ENCODE peak calls at places on chromosomes 16 and 17, in four cellular contexts. S, X, I and Q are unnamed samples.

GRCh38 chr16:2224183-2224486 is 744 bp downstream of the E4F1 start:
- DNase-seq in S (peak), X (no peak), I (no peak), Q (no peak)

GRCh38 chr17:32383926-32384434 is 34.0 kb downstream of the ZNF207 start:
- DNase-seq in S (no peak), X (no peak), I (no peak), Q (no peak)

GRCh38 chr17:44655983-44656700 is at the start of gene MEIOC:
- DNase-seq in S (peak), X (no peak), I (no peak), Q (no peak)

GRCh38 chr17:62678214-62678919 is 50.9 kb downstream of the MRC2 start:
- DNase-seq in S (no peak), X (no peak), I (no peak), Q (no peak)

GRCh38 chr16:24098896-24099295 is 157.2 kb upstream of the CACNG3 start:
- DNase-seq in S (no peak), X (no peak), I (no peak), Q (no peak)

GRCh38 chr17:47266782-47267181 is 13.2 kb downstream of the ITGB3 start:
- DNase-seq in S (no peak), X (no peak), I (no peak), Q (no peak)

GRCh38 chr16:4556112-4556511 is at the start of gene C16orf96:
- DNase-seq in S (peak), X (no peak), I (no peak), Q (no peak)

GRCh38 chr17:83058478-83059167 is 20.8 kb upstream of the METRNL start:
- DNase-seq in S (no peak), X (peak), I (no peak), Q (no peak)

GRCh38 chr16:11235703-11235991 is 20.4 kb downstream of the SOCS1 start:
- DNase-seq in S (no peak), X (no peak), I (no peak), Q (peak)

GRCh38 chr16:67555795-67556212 is 6.5 kb upstream of the CTCF start:
- DNase-seq in S (no peak), X (no peak), I (no peak), Q (no peak)

GRCh38 chr17:73289549-73290254 is 22.1 kb downstream of the CDC42EP4 start:
- DNase-seq in S (no peak), X (no peak), I (no peak), Q (no peak)

GRCh38 chr17:72373910-72374741 is 253.3 kb downstream of the SOX9 start:
- DNase-seq in S (no peak), X (no peak), I (no peak), Q (no peak)

GRCh38 chr17:79747508-79748295 is 17.0 kb downstream of the ENPP7 start:
- DNase-seq in S (no peak), X (no peak), I (no peak), Q (no peak)

GRCh38 chr16:82784567-82784956 is 157.8 kb downstream of the CDH13 start:
- DNase-seq in S (no peak), X (no peak), I (no peak), Q (no peak)

GRCh38 chr16:4936181-4936990 is 562 bp downstream of the PPL start:
- DNase-seq in S (peak), X (no peak), I (peak), Q (no peak)

GRCh38 chr17:35775583-35775982 is 14.9 kb downstream of the C17orf50 start:
- DNase-seq in S (no peak), X (no peak), I (no peak), Q (no peak)

GRCh38 chr17:41575336-41575735 is 3.5 kb upstream of the KRT9 start:
- DNase-seq in S (no peak), X (no peak), I (no peak), Q (no peak)

GRCh38 chr17:63954402-63955063 is 18.2 kb downstream of the SCN4A start:
- DNase-seq in S (no peak), X (peak), I (no peak), Q (peak)

GRCh38 chr16:24849641-24850040 is 3.9 kb downstream of the SLC5A11 start:
- DNase-seq in S (no peak), X (no peak), I (no peak), Q (no peak)

GRCh38 chr17:50191070-50192045 is 10.1 kb downstream of the COL1A1 start:
- DNase-seq in S (no peak), X (no peak), I (no peak), Q (no peak)

GRCh38 chr17:63848834-63849689 is 6.6 kb upstream of the SMARCD2 start:
- DNase-seq in S (peak), X (peak), I (peak), Q (peak)

GRCh38 chr17:75623386-75623785 is 9.8 kb upstream of the SMIM5 start:
- DNase-seq in S (no peak), X (no peak), I (no peak), Q (no peak)

GRCh38 chr16:48317614-48318013 is 67.6 kb downstream of the SIAH1 start:
- DNase-seq in S (peak), X (no peak), I (no peak), Q (no peak)

GRCh38 chr17:65401581-65401980 is 159.9 kb downstream of the AXIN2 start:
- DNase-seq in S (no peak), X (no peak), I (no peak), Q (no peak)
- H3K4me3 ChIP-seq in S (no peak), X (no peak), I (no peak), Q (no peak)

GRCh38 chr17:38967290-38967738 is at the start of gene FBXO47:
- DNase-seq in S (peak), X (peak), I (peak), Q (peak)
- TF ChIP-seq POLR2A in S (peak), X (no peak), I (no peak), Q (peak)

GRCh38 chr16:50769-51591 is 2.4 kb downstream of the POLR3K start:
- DNase-seq in S (no peak), X (no peak), I (no peak), Q (no peak)
- H3K4me3 ChIP-seq in S (no peak), X (peak), I (no peak), Q (no peak)

GRCh38 chr16:78180349-78180748 is 80.9 kb downstream of the WWOX start:
- DNase-seq in S (no peak), X (no peak), I (no peak), Q (no peak)
- TF ChIP-seq POLR2A in S (no peak), X (no peak), I (no peak), Q (no peak)

DNA sequence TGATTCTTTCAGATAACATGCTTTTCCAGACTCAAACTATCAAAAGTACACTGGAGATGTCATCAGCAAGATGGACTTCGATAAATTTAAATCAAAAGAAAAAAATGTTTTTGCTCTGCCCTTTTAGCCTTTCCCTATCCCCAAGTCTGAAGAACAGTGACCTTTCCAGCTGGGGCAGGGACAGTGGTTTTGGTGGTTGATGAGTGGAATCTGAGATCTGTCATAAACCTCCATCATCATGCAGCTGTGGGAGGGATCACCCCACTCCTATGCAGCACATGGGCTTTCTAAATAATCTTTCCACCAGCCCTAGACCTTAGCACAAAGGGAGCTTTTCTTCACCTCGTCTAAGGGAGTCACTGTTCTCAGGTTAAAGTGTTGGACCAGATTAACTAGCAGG is 869.5 kb upstream of the SOX9 start:
- DNase-seq in S (no peak), X (no peak), I (no peak), Q (no peak)
- H3K4me3 ChIP-seq in S (no peak), X (no peak), I (no peak), Q (no peak)

GRCh38 chr16:85915125-85915845 is 16.3 kb downstream of the IRF8 start:
- DNase-seq in S (no peak), X (peak), I (peak), Q (no peak)

GRCh38 chr16:85916141-85916890 is 17.4 kb downstream of the IRF8 start:
- DNase-seq in S (no peak), X (peak), I (peak), Q (no peak)

GRCh38 chr16:85913141-85913601 is 14.2 kb downstream of the IRF8 start:
- DNase-seq in S (no peak), X (peak), I (no peak), Q (no peak)

GRCh38 chr16:85913688-85914422 is 14.9 kb downstream of the IRF8 start:
- DNase-seq in S (no peak), X (peak), I (no peak), Q (no peak)

DNA sequence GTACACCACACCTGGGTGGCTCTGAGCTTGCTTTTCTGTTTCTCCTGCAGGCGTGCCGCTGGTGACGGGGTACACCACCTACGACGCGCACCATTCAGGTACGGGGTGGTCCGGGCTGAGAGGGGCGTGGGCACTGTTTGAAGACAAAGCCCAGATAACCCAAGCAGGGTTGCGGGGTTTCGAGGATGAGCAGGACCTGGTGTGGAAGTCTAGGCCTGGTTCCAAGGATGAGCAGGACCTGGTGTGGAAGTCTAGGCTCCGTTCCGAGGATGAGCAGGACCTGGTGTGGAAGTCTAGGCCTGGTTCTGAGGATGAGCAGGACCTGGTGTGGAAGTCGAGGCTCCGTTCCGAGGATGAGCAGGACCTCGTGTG is 15.4 kb downstream of the IRF8 start:
- DNase-seq in S (no peak), X (peak), I (peak), Q (no peak)
- TF ChIP-seq POLR2A in S (no peak), X (no peak), I (no peak), Q (no peak)

GRCh38 chr16:80996688-80997138 is 10.0 kb downstream of the CMC2 start:
- DNase-seq in S (no peak), X (no peak), I (no peak), Q (no peak)
- H3K4me3 ChIP-seq in S (peak), X (peak), I (peak), Q (peak)

GRCh38 chr16:69830534-69831211 is 68.5 kb downstream of the WWP2 start:
- DNase-seq in S (peak), X (no peak), I (no peak), Q (no peak)
- TF ChIP-seq POLR2A in S (no peak), X (no peak), I (no peak), Q (no peak)